ENCODE peak calls at places on chromosome 17, in four cellular contexts. G is IMR-90, Z is GM12878, U is K562. W is an unnamed sample.

GRCh38 chr17:8189041-8189710 is 804 bp downstream of the BORCS6 start:
- DNase-seq in G (no peak), Z (no peak), U (no peak), W (no peak)

GRCh38 chr17:7756968-7757367 is 39.4 kb downstream of the DNAH2 start:
- DNase-seq in G (no peak), Z (no peak), U (no peak), W (no peak)

GRCh38 chr17:79778504-79779087 is 648 bp downstream of the CBX2 start:
- DNase-seq in G (no peak), Z (no peak), U (no peak), W (no peak)

GRCh38 chr17:7846063-7846735 is 8.7 kb upstream of the TMEM88 start:
- DNase-seq in G (no peak), Z (no peak), U (no peak), W (no peak)

GRCh38 chr17:28421775-28422305 is 15.8 kb upstream of the SLC46A1 start:
- DNase-seq in G (no peak), Z (no peak), U (no peak), W (no peak)

GRCh38 chr17:66676421-66676820 is 158.5 kb upstream of the CACNG5 start:
- DNase-seq in G (no peak), Z (no peak), U (no peak), W (peak)

GRCh38 chr17:17126131-17127110 is 79.7 kb downstream of the PLD6 start:
- DNase-seq in G (no peak), Z (no peak), U (no peak), W (no peak)

GRCh38 chr17:19424934-19425868 is 14.2 kb downstream of the RNF112 start:
- DNase-seq in G (peak), Z (no peak), U (no peak), W (no peak)

GRCh38 chr17:33521784-33522183 is 228.7 kb upstream of the ASIC2 start:
- DNase-seq in G (no peak), Z (no peak), U (peak), W (no peak)

GRCh38 chr17:33290156-33290697 is 2.9 kb downstream of the ASIC2 start:
- DNase-seq in G (no peak), Z (no peak), U (no peak), W (no peak)

GRCh38 chr17:66275651-66276050 is 26.8 kb upstream of the PRKCA start:
- DNase-seq in G (peak), Z (no peak), U (no peak), W (peak)

GRCh38 chr17:42276359-42276608 is at the start of gene STAT5B:
- DNase-seq in G (peak), Z (no peak), U (peak), W (peak)

GRCh38 chr17:55237826-55238196 is 26.9 kb upstream of the HLF start:
- DNase-seq in G (no peak), Z (no peak), U (no peak), W (no peak)

GRCh38 chr17:51052235-51052634 is 68.4 kb downstream of the SPAG9 start:
- DNase-seq in G (no peak), Z (no peak), U (no peak), W (no peak)

GRCh38 chr17:17073627-17074521 is 31.6 kb downstream of the MPRIP start:
- DNase-seq in G (peak), Z (no peak), U (no peak), W (no peak)

GRCh38 chr17:48575673-48576478 is 2.3 kb downstream of the HOXB4 start:
- DNase-seq in G (peak), Z (no peak), U (no peak), W (no peak)

GRCh38 chr17:77493238-77493812 is 352.6 kb downstream of the SEC14L1 start:
- DNase-seq in G (no peak), Z (no peak), U (no peak), W (no peak)

GRCh38 chr17:63774141-63774981 is at the start of gene DDX42:
- DNase-seq in G (peak), Z (no peak), U (peak), W (peak)

GRCh38 chr17:17067277-17067676 is 25.0 kb downstream of the MPRIP start:
- DNase-seq in G (peak), Z (no peak), U (no peak), W (no peak)

GRCh38 chr17:48737330-48738043 is 8.9 kb upstream of the HOXB13 start:
- DNase-seq in G (no peak), Z (no peak), U (no peak), W (no peak)

GRCh38 chr17:57924677-57925076 is 30.5 kb downstream of the CUEDC1 start:
- DNase-seq in G (no peak), Z (no peak), U (no peak), W (no peak)

GRCh38 chr17:63961355-63962207 is 11.1 kb downstream of the SCN4A start:
- DNase-seq in G (peak), Z (no peak), U (peak), W (peak)

GRCh38 chr17:28258347-28258887 is 60.6 kb upstream of the TMEM97 start:
- DNase-seq in G (no peak), Z (no peak), U (no peak), W (no peak)

GRCh38 chr17:37546242-37546641 is 56.6 kb downstream of the DUSP14 start:
- DNase-seq in G (no peak), Z (no peak), U (no peak), W (no peak)

GRCh38 chr17:7577327-7578199 is 1.9 kb upstream of the CD68 start:
- DNase-seq in G (no peak), Z (no peak), U (no peak), W (no peak)

GRCh38 chr17:38914741-38915638 is 10.4 kb upstream of the LASP1NB start:
- DNase-seq in G (no peak), Z (no peak), U (no peak), W (peak)

GRCh38 chr17:77018504-77018903 is 122.3 kb upstream of the SEC14L1 start:
- DNase-seq in G (no peak), Z (no peak), U (no peak), W (no peak)

GRCh38 chr17:50947844-50948514 is 81.8 kb upstream of the TOB1 start:
- DNase-seq in G (no peak), Z (no peak), U (no peak), W (no peak)

GRCh38 chr17:33725675-33726271 is 432.7 kb upstream of the ASIC2 start:
- DNase-seq in G (peak), Z (no peak), U (peak), W (peak)

GRCh38 chr17:63740464-63741181 is 976 bp downstream of the STRADA start:
- DNase-seq in G (peak), Z (no peak), U (peak), W (no peak)

GRCh38 chr17:4490109-4490591 is 8.5 kb upstream of the SPNS2 start:
- DNase-seq in G (no peak), Z (no peak), U (no peak), W (no peak)

GRCh38 chr17:58092797-58093385 is 9.7 kb downstream of the DYNLL2 start:
- DNase-seq in G (no peak), Z (no peak), U (no peak), W (no peak)

GRCh38 chr17:35536664-35537160 is 766 bp downstream of the SLFN12L start:
- DNase-seq in G (no peak), Z (no peak), U (no peak), W (no peak)

GRCh38 chr17:40310882-40311391 is 2.0 kb downstream of the RARA start:
- DNase-seq in G (no peak), Z (no peak), U (no peak), W (no peak)

GRCh38 chr17:75350706-75351105 is 54.8 kb downstream of the GRB2 start:
- DNase-seq in G (no peak), Z (no peak), U (no peak), W (no peak)

GRCh38 chr17:77451271-77451893 is 310.6 kb downstream of the SEC14L1 start:
- DNase-seq in G (peak), Z (no peak), U (peak), W (no peak)

GRCh38 chr17:51260960-51261958 is 913 bp downstream of the UTP18 start:
- DNase-seq in G (no peak), Z (no peak), U (peak), W (peak)

DNA sequence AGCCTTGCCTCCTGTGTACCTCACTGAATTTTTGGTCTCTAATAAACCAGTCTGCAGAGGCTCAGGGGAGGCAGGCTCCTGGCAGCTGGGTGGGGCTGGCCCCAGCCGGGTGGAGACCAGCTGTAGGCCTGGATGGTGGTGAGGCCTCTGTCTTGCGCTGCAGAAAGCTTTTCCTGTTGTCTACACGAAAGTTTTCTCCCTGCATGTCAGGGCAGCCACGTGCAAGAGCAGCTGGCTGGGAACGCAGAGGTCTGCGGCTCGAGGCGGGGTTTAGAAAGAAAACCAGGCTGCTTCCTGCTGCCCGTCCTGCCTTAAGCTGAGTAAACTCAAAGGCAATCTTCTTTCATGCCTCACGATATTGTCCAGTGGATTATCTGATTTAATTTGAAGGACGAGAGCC is 2.4 kb downstream of the SERPINF1 start:
- DNase-seq in G (peak), Z (no peak), U (no peak), W (no peak)
- TF ChIP-seq ELK1 in G (no peak), Z (no peak), U (no peak), W (no peak)

DNA sequence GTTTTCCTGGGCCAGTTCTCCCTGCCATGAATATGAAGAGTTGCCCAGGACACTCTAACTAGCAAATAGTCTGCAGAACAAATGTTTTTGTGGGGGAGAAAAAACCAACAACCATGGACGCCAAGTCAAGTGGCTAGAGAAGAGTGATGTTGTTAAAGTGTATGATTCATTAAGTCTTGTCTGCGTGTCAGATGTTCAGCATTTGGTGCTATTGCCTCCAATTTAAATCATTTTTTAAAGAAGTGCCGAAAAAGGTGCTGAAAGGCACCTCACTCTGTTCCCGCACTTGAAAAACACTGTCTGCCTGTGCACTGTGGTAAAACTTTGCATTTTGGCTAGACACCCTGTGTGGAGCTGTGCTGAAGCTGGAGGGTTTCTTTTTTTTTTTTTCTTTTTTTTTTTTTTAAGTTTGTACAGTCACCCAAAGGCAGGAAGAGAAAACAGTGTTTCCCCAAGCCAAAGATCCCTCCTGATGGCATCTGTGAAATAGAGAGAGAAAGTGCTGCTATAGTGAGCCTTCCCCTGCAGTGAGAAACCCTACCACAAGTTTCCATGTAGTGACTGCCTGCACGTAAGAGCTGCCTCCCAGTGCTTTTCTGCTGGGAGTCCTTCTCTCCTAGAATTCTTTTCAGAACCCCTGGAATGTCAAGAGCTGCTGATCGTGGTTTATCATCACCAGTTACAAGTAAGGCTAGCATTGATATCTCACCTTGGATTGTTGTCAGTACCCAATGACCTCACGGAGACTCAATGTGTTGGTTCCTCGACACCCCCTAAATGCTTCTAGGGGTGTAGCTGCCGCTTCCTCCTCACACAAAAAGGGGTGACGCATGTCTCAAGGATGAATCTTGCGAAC is 116.1 kb upstream of the SOX9 start:
- DNase-seq in G (no peak), Z (peak), U (no peak), W (no peak)
- TF ChIP-seq ELK1 in G (no peak), Z (no peak), U (no peak), W (no peak)

GRCh38 chr17:46789610-46790009 is 28.9 kb downstream of the WNT3 start:
- DNase-seq in G (no peak), Z (no peak), U (no peak), W (no peak)

GRCh38 chr17:46787478-46787877 is 31.0 kb downstream of the WNT3 start:
- DNase-seq in G (no peak), Z (no peak), U (no peak), W (no peak)

GRCh38 chr17:46788796-46789195 is 29.7 kb downstream of the WNT3 start:
- DNase-seq in G (no peak), Z (no peak), U (no peak), W (no peak)

GRCh38 chr17:46790216-46790615 is 28.3 kb downstream of the WNT3 start:
- DNase-seq in G (no peak), Z (no peak), U (no peak), W (no peak)

GRCh38 chr17:46788300-46788699 is 30.2 kb downstream of the WNT3 start:
- DNase-seq in G (no peak), Z (no peak), U (no peak), W (no peak)
- TF ChIP-seq ELK1 in G (no peak), Z (no peak), U (no peak), W (no peak)

GRCh38 chr17:11209906-11210305 is 31.1 kb upstream of the SHISA6 start:
- DNase-seq in G (no peak), Z (no peak), U (no peak), W (no peak)
- TF ChIP-seq ELK1 in G (no peak), Z (no peak), U (no peak), W (no peak)

DNA sequence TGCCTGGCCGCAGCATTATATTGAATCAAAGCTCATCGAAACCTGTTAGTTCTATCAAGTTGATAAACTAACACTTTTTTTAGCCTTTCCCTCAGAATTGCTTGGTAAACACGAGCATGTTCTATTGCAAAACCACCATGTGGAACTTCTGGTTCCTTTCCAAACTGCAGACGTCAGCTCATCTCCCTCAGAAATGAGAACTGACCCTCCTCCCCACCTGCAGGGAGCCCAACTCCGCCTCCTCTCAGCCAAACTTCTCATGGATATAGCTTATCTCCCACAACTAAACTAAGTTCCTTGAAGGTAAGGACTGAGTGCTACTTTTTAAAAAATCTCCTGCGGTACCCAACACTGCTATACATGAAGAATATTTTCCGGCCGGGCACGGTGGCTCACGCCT is 6.7 kb downstream of the SHMT1 start:
- DNase-seq in G (peak), Z (no peak), U (no peak), W (no peak)
- TF ChIP-seq ELK1 in G (no peak), Z (no peak), U (no peak), W (no peak)

GRCh38 chr17:71378036-71378435 is 742.8 kb upstream of the SOX9 start:
- DNase-seq in G (no peak), Z (no peak), U (no peak), W (no peak)
- TF ChIP-seq ELK1 in G (no peak), Z (no peak), U (no peak), W (no peak)

DNA sequence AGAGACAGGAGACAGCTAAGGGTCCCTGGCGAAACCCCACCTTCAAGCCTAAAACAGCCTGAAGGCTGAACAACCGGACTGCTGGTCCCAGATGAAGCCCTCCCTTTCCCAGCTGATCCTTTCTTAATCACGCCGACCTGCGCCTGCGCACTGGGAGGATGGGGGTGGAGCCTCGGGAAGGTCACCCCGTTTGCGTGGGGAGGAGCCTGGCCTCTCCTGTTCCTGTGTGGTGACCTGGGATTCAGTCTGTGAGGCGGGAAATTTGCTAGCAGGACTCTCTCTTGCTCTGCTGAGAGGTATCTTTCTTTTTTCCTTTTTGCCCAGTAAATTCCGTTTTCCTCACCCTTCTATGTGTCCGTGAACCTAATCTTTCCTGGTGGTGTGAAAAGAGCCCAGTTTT is 9.6 kb downstream of the FAM20A start:
- DNase-seq in G (no peak), Z (no peak), U (peak), W (no peak)
- TF ChIP-seq ELK1 in G (no peak), Z (no peak), U (no peak), W (no peak)

DNA sequence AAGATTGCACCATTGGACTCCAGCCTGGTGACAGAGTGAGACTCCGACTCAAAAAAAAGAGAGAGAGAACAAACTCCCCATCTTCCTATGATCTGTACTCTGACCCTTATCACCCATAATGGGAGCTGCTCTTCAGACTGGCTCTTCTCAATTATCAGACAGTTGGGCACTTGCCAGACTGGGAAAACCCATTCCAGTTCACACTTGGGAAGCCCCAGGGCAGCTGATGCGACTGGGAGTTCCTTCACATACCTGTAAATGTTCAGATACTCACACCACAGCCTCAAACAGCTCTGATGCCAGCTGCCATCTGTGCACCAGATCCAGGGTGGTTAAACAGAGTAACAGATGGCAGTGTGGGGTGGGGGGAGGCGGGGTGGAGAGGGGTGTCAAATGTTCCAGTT is 23.8 kb upstream of the TMEM101 start:
- DNase-seq in G (no peak), Z (no peak), U (no peak), W (no peak)
- TF ChIP-seq ELK1 in G (no peak), Z (no peak), U (no peak), W (no peak)